ENCODE peak calls at places on chromosomes 2 and 18, in seven cellular contexts. L is omental fat pad, E is GM12878, S is GM23338, T is thyroid gland, W is upper lobe of right lung, X is mesothelial cell of epicardium. P is an unnamed sample.

GRCh38 chr2:11680181-11680900 is 10.3 kb upstream of the NTSR2 start:
- DNase-seq in E (no peak), L (no peak), W (no peak), T (no peak), S (no peak), X (no peak), P (no peak)

GRCh38 chr2:60899230-60899891 is 18.0 kb downstream of the REL start:
- DNase-seq in S (no peak), E (peak), X (no peak), T (no peak), W (no peak), L (no peak), P (no peak)

GRCh38 chr18:75831960-75832359 is 404.5 kb upstream of the SMIM21 start:
- DNase-seq in T (no peak), W (no peak), X (no peak), E (no peak), L (no peak), S (no peak), P (peak)

GRCh38 chr2:120914839-120915521 is 179.3 kb downstream of the GLI2 start:
- DNase-seq in L (peak), E (no peak), T (peak), S (no peak), W (peak), X (no peak), P (peak)

GRCh38 chr2:36277146-36277808 is 78.3 kb upstream of the CRIM1 start:
- DNase-seq in W (no peak), E (no peak), X (no peak), S (no peak), L (no peak), T (no peak), P (no peak)

GRCh38 chr2:236661064-236661761 is 91.6 kb downstream of the ACKR3 start:
- DNase-seq in W (no peak), X (no peak), S (peak), L (no peak), E (no peak), T (no peak), P (no peak)

GRCh38 chr2:235170016-235170415 is 218.2 kb downstream of the SH3BP4 start:
- DNase-seq in E (no peak), W (no peak), S (no peak), L (no peak), X (no peak), T (no peak), P (no peak)

GRCh38 chr18:52903858-52904257 is 563.9 kb downstream of the DCC start:
- DNase-seq in W (no peak), T (peak), L (no peak), X (no peak), E (no peak), S (peak), P (no peak)

GRCh38 chr2:210072922-210073509 is 70.6 kb downstream of the RPE start:
- DNase-seq in L (no peak), X (no peak), T (no peak), W (no peak), S (peak), E (no peak), P (no peak)

GRCh38 chr2:46569061-46569560 is 89.7 kb downstream of the TMEM247 start:
- DNase-seq in L (no peak), E (peak), X (no peak), T (no peak), W (no peak), S (no peak), P (no peak)

GRCh38 chr18:8478968-8479370 is 130.3 kb upstream of the RAB12 start:
- DNase-seq in X (no peak), L (no peak), E (no peak), W (no peak), S (no peak), T (no peak), P (peak)

GRCh38 chr18:8477615-8478014 is 131.6 kb upstream of the RAB12 start:
- DNase-seq in S (no peak), T (no peak), X (no peak), W (no peak), E (no peak), L (no peak), P (peak)

GRCh38 chr18:8479826-8480225 is 129.4 kb upstream of the RAB12 start:
- DNase-seq in E (no peak), L (no peak), X (no peak), T (no peak), W (no peak), S (no peak), P (no peak)

GRCh38 chr18:8478166-8478967 is 130.9 kb upstream of the RAB12 start:
- DNase-seq in T (peak), E (no peak), X (peak), W (peak), L (no peak), S (peak), P (peak)

DNA sequence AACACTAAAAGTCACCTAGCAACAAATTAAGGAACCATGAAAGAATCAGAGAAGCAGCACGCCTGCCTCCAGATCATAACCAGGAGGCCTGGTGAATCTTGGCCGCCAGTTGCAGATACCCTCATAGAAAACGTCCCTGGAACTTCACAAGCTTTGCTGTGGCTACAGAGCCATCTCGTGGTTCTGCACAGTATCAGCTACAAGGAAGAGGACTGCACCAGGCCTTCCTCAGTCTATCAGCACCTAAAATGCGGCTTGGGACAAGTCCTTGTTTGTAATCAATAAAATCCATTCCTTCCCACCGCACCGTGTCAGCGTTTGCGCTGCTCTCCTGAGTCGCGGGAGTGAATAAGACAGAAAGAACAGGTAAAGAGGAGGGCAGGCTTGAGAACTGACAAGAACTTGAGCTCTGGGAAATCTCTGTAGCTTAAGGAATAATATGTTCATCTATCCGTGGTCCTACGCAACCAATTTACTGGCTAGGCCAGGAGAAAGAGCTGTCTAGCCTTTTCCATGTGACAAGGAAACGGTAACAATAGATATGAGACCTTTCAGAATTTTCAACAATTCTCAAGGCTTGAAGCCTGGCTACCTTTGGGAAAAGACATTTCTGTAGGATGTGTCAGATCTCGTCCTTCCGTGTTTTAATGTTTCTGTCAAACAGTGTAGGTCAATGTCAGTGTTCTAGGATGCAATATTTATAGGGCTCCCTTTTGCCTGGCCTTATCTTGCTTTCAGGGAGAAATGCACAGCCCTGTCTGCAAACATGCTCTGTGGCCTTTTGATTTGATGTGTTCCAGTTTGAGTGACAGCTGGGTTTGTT is 128.5 kb upstream of the RAB12 start:
- DNase-seq in X (no peak), E (no peak), S (peak), W (no peak), T (peak), L (no peak), P (peak)
- TF ChIP-seq CTCF in X (no peak), E (peak), S (peak), W (peak), T (peak), L (no peak), P (peak)

GRCh38 chr2:898319-898718 is 52.3 kb upstream of the SNTG2 start:
- DNase-seq in T (peak), L (no peak), E (no peak), S (peak), W (no peak), X (no peak), P (peak)
- TF ChIP-seq CTCF in T (peak), L (no peak), E (peak), S (peak), W (no peak), X (no peak), P (peak)

GRCh38 chr2:5576015-5576414 is 116.2 kb upstream of the SOX11 start:
- DNase-seq in W (no peak), X (no peak), T (no peak), S (no peak), E (no peak), L (no peak), P (no peak)
- TF ChIP-seq CTCF in W (no peak), X (no peak), T (no peak), S (no peak), E (no peak), L (no peak), P (no peak)

GRCh38 chr2:111919362-111919761 is 21.0 kb downstream of the MERTK start:
- DNase-seq in L (no peak), S (peak), T (no peak), W (no peak), E (no peak), X (no peak), P (no peak)
- TF ChIP-seq CTCF in L (no peak), S (peak), T (no peak), W (peak), E (no peak), X (no peak), P (no peak)

P was measured in osteocyte.